ENCODE peak calls at places on chromosome 18, in six cellular contexts. S is brain microvascular endothelial cell, Z is T follicular helper cell, K is IMR-90, G is GDM1, J is H54. Y is an unnamed sample.

GRCh38 chr18:8991131-8991530 is 111.4 kb upstream of the NDUFV2 start:
- DNase-seq in S (no peak), Z (no peak), K (no peak), G (no peak), J (no peak), Y (no peak)

GRCh38 chr18:44719519-44720060 is 38.9 kb downstream of the SETBP1 start:
- DNase-seq in S (no peak), Z (no peak), K (no peak), G (no peak), J (no peak), Y (no peak)

GRCh38 chr18:48926420-48926857 is 24.3 kb downstream of the SMAD7 start:
- DNase-seq in S (no peak), Z (no peak), K (no peak), G (no peak), J (no peak), Y (no peak)

GRCh38 chr18:6681331-6681875 is 48.1 kb upstream of the ARHGAP28 start:
- DNase-seq in S (no peak), Z (no peak), K (peak), G (no peak), J (no peak), Y (no peak)

GRCh38 chr18:303578-303977 is 35.7 kb upstream of the THOC1 start:
- DNase-seq in S (no peak), Z (no peak), K (no peak), G (no peak), J (no peak), Y (no peak)

GRCh38 chr18:46113751-46114150 is 9.6 kb downstream of the HAUS1 start:
- DNase-seq in S (no peak), Z (no peak), K (no peak), G (no peak), J (no peak), Y (no peak)

GRCh38 chr18:65906621-65907034 is 155.8 kb downstream of the CDH7 start:
- DNase-seq in S (no peak), Z (no peak), K (no peak), G (no peak), J (no peak), Y (no peak)

GRCh38 chr18:26702023-26702422 is 153.7 kb upstream of the KCTD1 start:
- DNase-seq in S (no peak), Z (no peak), K (no peak), G (no peak), J (no peak), Y (no peak)

GRCh38 chr18:79796016-79796415 is 1.7 kb upstream of the KCNG2 start:
- DNase-seq in S (peak), Z (no peak), K (no peak), G (no peak), J (no peak), Y (no peak)

GRCh38 chr18:22185298-22185697 is 15.9 kb downstream of the GATA6 start:
- DNase-seq in S (no peak), Z (no peak), K (no peak), G (no peak), J (no peak), Y (no peak)

GRCh38 chr18:43303376-43303775 is 26.1 kb upstream of the SYT4 start:
- DNase-seq in S (no peak), Z (no peak), K (no peak), G (no peak), J (no peak), Y (no peak)

GRCh38 chr18:38042496-38042895 is 476.9 kb upstream of the CELF4 start:
- DNase-seq in S (no peak), Z (no peak), K (no peak), G (no peak), J (no peak), Y (no peak)